ENCODE peak calls at places on chromosome 14, in ten cellular contexts. One of them, this sample, is unnamed.

GRCh38 chr14:62691613-62692489 is 353.4 kb downstream of the KCNH5 start:
- DNase-seq in sigmoid colon: no peak
- DNase-seq in prostate gland: peak
- DNase-seq in transverse colon: no peak
- DNase-seq in HL-60: no peak
- DNase-seq in suprapubic skin: no peak
- DNase-seq in vagina: no peak
- DNase-seq in GM23338: no peak
- DNase-seq in SK-N-SH: no peak
- DNase-seq in K562: no peak
- DNase-seq in this sample: peak

GRCh38 chr14:71582705-71583104 is 349.5 kb upstream of the RGS6 start:
- DNase-seq in sigmoid colon: no peak
- DNase-seq in prostate gland: no peak
- DNase-seq in transverse colon: no peak
- DNase-seq in HL-60: no peak
- DNase-seq in suprapubic skin: no peak
- DNase-seq in vagina: no peak
- DNase-seq in GM23338: no peak
- DNase-seq in SK-N-SH: no peak
- DNase-seq in K562: no peak
- DNase-seq in this sample: no peak

GRCh38 chr14:68612049-68612448 is 180.8 kb downstream of the ZFP36L1 start:
- DNase-seq in sigmoid colon: no peak
- DNase-seq in prostate gland: no peak
- DNase-seq in transverse colon: no peak
- DNase-seq in HL-60: no peak
- DNase-seq in suprapubic skin: no peak
- DNase-seq in vagina: no peak
- DNase-seq in GM23338: no peak
- DNase-seq in SK-N-SH: no peak
- DNase-seq in K562: no peak
- DNase-seq in this sample: no peak

GRCh38 chr14:45686771-45687170 is 433.8 kb upstream of the MIS18BP1 start:
- DNase-seq in sigmoid colon: no peak
- DNase-seq in prostate gland: no peak
- DNase-seq in transverse colon: no peak
- DNase-seq in HL-60: no peak
- DNase-seq in suprapubic skin: no peak
- DNase-seq in vagina: no peak
- DNase-seq in GM23338: no peak
- DNase-seq in SK-N-SH: no peak
- DNase-seq in K562: no peak
- DNase-seq in this sample: no peak

GRCh38 chr14:103384450-103385152 is 614 bp upstream of the MARK3 start:
- DNase-seq in sigmoid colon: no peak
- DNase-seq in prostate gland: no peak
- DNase-seq in transverse colon: no peak
- DNase-seq in HL-60: no peak
- DNase-seq in suprapubic skin: no peak
- DNase-seq in vagina: no peak
- DNase-seq in GM23338: no peak
- DNase-seq in SK-N-SH: no peak
- DNase-seq in K562: no peak
- DNase-seq in this sample: no peak

GRCh38 chr14:100692256-100692655 is 34.4 kb upstream of the DLK1 start:
- DNase-seq in sigmoid colon: no peak
- DNase-seq in prostate gland: no peak
- DNase-seq in transverse colon: no peak
- DNase-seq in HL-60: no peak
- DNase-seq in suprapubic skin: no peak
- DNase-seq in vagina: no peak
- DNase-seq in GM23338: no peak
- DNase-seq in SK-N-SH: no peak
- DNase-seq in K562: no peak
- DNase-seq in this sample: no peak

GRCh38 chr14:85572845-85573244 is 42.9 kb downstream of the FLRT2 start:
- DNase-seq in sigmoid colon: no peak
- DNase-seq in prostate gland: no peak
- DNase-seq in transverse colon: no peak
- DNase-seq in HL-60: no peak
- DNase-seq in suprapubic skin: no peak
- DNase-seq in vagina: no peak
- DNase-seq in GM23338: no peak
- DNase-seq in SK-N-SH: no peak
- DNase-seq in K562: no peak
- DNase-seq in this sample: no peak

GRCh38 chr14:44960646-44961045 is 1.1 kb downstream of the KLHL28 start:
- DNase-seq in sigmoid colon: no peak
- DNase-seq in prostate gland: no peak
- DNase-seq in transverse colon: no peak
- DNase-seq in HL-60: no peak
- DNase-seq in suprapubic skin: no peak
- DNase-seq in vagina: no peak
- DNase-seq in GM23338: no peak
- DNase-seq in SK-N-SH: no peak
- DNase-seq in K562: no peak
- DNase-seq in this sample: no peak

GRCh38 chr14:64536488-64537245 is 3.9 kb upstream of the HSPA2 start:
- DNase-seq in sigmoid colon: no peak
- DNase-seq in prostate gland: no peak
- DNase-seq in transverse colon: no peak
- DNase-seq in HL-60: no peak
- DNase-seq in suprapubic skin: no peak
- DNase-seq in vagina: no peak
- DNase-seq in GM23338: peak
- DNase-seq in SK-N-SH: no peak
- DNase-seq in K562: no peak
- DNase-seq in this sample: no peak

GRCh38 chr14:77682158-77682553 is 25.7 kb downstream of the ALKBH1 start:
- DNase-seq in sigmoid colon: no peak
- DNase-seq in prostate gland: no peak
- DNase-seq in transverse colon: no peak
- DNase-seq in HL-60: no peak
- DNase-seq in suprapubic skin: no peak
- DNase-seq in vagina: no peak
- DNase-seq in GM23338: no peak
- DNase-seq in SK-N-SH: no peak
- DNase-seq in K562: no peak
- DNase-seq in this sample: no peak

GRCh38 chr14:91348861-91349465 is 68.7 kb downstream of the CCDC88C start:
- DNase-seq in sigmoid colon: no peak
- DNase-seq in prostate gland: no peak
- DNase-seq in transverse colon: no peak
- DNase-seq in HL-60: no peak
- DNase-seq in suprapubic skin: no peak
- DNase-seq in vagina: no peak
- DNase-seq in GM23338: no peak
- DNase-seq in SK-N-SH: no peak
- DNase-seq in K562: no peak
- DNase-seq in this sample: no peak

GRCh38 chr14:40985584-40985983 is 621.1 kb upstream of the LRFN5 start:
- DNase-seq in sigmoid colon: no peak
- DNase-seq in prostate gland: no peak
- DNase-seq in transverse colon: no peak
- DNase-seq in HL-60: no peak
- DNase-seq in suprapubic skin: no peak
- DNase-seq in vagina: no peak
- DNase-seq in GM23338: no peak
- DNase-seq in SK-N-SH: no peak
- DNase-seq in K562: no peak
- DNase-seq in this sample: no peak

GRCh38 chr14:60734465-60735242 is at the start of gene MNAT1:
- DNase-seq in sigmoid colon: peak
- DNase-seq in prostate gland: peak
- DNase-seq in transverse colon: peak
- DNase-seq in HL-60: peak
- DNase-seq in suprapubic skin: peak
- DNase-seq in vagina: no peak
- DNase-seq in GM23338: peak
- DNase-seq in SK-N-SH: peak
- DNase-seq in K562: peak
- DNase-seq in this sample: peak

GRCh38 chr14:70814466-70814865 is 5.2 kb upstream of the MAP3K9 start:
- DNase-seq in sigmoid colon: no peak
- DNase-seq in prostate gland: no peak
- DNase-seq in transverse colon: no peak
- DNase-seq in HL-60: no peak
- DNase-seq in suprapubic skin: no peak
- DNase-seq in vagina: no peak
- DNase-seq in GM23338: no peak
- DNase-seq in SK-N-SH: no peak
- DNase-seq in K562: no peak
- DNase-seq in this sample: no peak

GRCh38 chr14:63938198-63939005 is 85.6 kb downstream of the SYNE2 start:
- DNase-seq in sigmoid colon: no peak
- DNase-seq in prostate gland: no peak
- DNase-seq in transverse colon: no peak
- DNase-seq in HL-60: no peak
- DNase-seq in suprapubic skin: no peak
- DNase-seq in vagina: no peak
- DNase-seq in GM23338: no peak
- DNase-seq in SK-N-SH: no peak
- DNase-seq in K562: no peak
- DNase-seq in this sample: no peak

GRCh38 chr14:93937519-93937918 is 10.4 kb downstream of the FAM181A start:
- DNase-seq in sigmoid colon: no peak
- DNase-seq in prostate gland: peak
- DNase-seq in transverse colon: no peak
- DNase-seq in HL-60: no peak
- DNase-seq in suprapubic skin: no peak
- DNase-seq in vagina: no peak
- DNase-seq in GM23338: no peak
- DNase-seq in SK-N-SH: no peak
- DNase-seq in K562: no peak
- DNase-seq in this sample: peak
- TF ChIP-seq POLR2AphosphoS5 in sigmoid colon: no peak
- TF ChIP-seq POLR2AphosphoS5 in prostate gland: no peak
- TF ChIP-seq POLR2AphosphoS5 in transverse colon: no peak
- TF ChIP-seq POLR2AphosphoS5 in HL-60: no peak
- TF ChIP-seq POLR2AphosphoS5 in suprapubic skin: no peak
- TF ChIP-seq POLR2AphosphoS5 in vagina: no peak
- TF ChIP-seq POLR2AphosphoS5 in GM23338: no peak
- TF ChIP-seq POLR2AphosphoS5 in SK-N-SH: no peak
- TF ChIP-seq POLR2AphosphoS5 in K562: no peak
- TF ChIP-seq POLR2AphosphoS5 in this sample: no peak

GRCh38 chr14:104715871-104716270 is 8.2 kb upstream of the ADSS1 start:
- DNase-seq in sigmoid colon: no peak
- DNase-seq in prostate gland: no peak
- DNase-seq in transverse colon: no peak
- DNase-seq in HL-60: no peak
- DNase-seq in suprapubic skin: no peak
- DNase-seq in vagina: no peak
- DNase-seq in GM23338: no peak
- DNase-seq in SK-N-SH: no peak
- DNase-seq in K562: no peak
- DNase-seq in this sample: no peak
- TF ChIP-seq POLR2AphosphoS5 in sigmoid colon: no peak
- TF ChIP-seq POLR2AphosphoS5 in prostate gland: no peak
- TF ChIP-seq POLR2AphosphoS5 in transverse colon: no peak
- TF ChIP-seq POLR2AphosphoS5 in HL-60: no peak
- TF ChIP-seq POLR2AphosphoS5 in suprapubic skin: no peak
- TF ChIP-seq POLR2AphosphoS5 in vagina: no peak
- TF ChIP-seq POLR2AphosphoS5 in GM23338: no peak
- TF ChIP-seq POLR2AphosphoS5 in SK-N-SH: no peak
- TF ChIP-seq POLR2AphosphoS5 in K562: no peak
- TF ChIP-seq POLR2AphosphoS5 in this sample: no peak

GRCh38 chr14:53148612-53149202 is 4.4 kb downstream of the DDHD1 start:
- DNase-seq in sigmoid colon: no peak
- DNase-seq in prostate gland: no peak
- DNase-seq in transverse colon: no peak
- DNase-seq in HL-60: no peak
- DNase-seq in suprapubic skin: no peak
- DNase-seq in vagina: no peak
- DNase-seq in GM23338: no peak
- DNase-seq in SK-N-SH: no peak
- DNase-seq in K562: no peak
- DNase-seq in this sample: no peak
- TF ChIP-seq POLR2AphosphoS5 in sigmoid colon: no peak
- TF ChIP-seq POLR2AphosphoS5 in prostate gland: no peak
- TF ChIP-seq POLR2AphosphoS5 in transverse colon: no peak
- TF ChIP-seq POLR2AphosphoS5 in HL-60: no peak
- TF ChIP-seq POLR2AphosphoS5 in suprapubic skin: no peak
- TF ChIP-seq POLR2AphosphoS5 in vagina: no peak
- TF ChIP-seq POLR2AphosphoS5 in GM23338: no peak
- TF ChIP-seq POLR2AphosphoS5 in SK-N-SH: no peak
- TF ChIP-seq POLR2AphosphoS5 in K562: no peak
- TF ChIP-seq POLR2AphosphoS5 in this sample: no peak

GRCh38 chr14:52061890-52062289 is 7.0 kb downstream of the NID2 start:
- DNase-seq in sigmoid colon: no peak
- DNase-seq in prostate gland: no peak
- DNase-seq in transverse colon: no peak
- DNase-seq in HL-60: no peak
- DNase-seq in suprapubic skin: no peak
- DNase-seq in vagina: no peak
- DNase-seq in GM23338: peak
- DNase-seq in SK-N-SH: no peak
- DNase-seq in K562: no peak
- DNase-seq in this sample: no peak

GRCh38 chr14:52060080-52060479 is 8.8 kb downstream of the NID2 start:
- DNase-seq in sigmoid colon: no peak
- DNase-seq in prostate gland: no peak
- DNase-seq in transverse colon: peak
- DNase-seq in HL-60: no peak
- DNase-seq in suprapubic skin: no peak
- DNase-seq in vagina: no peak
- DNase-seq in GM23338: no peak
- DNase-seq in SK-N-SH: no peak
- DNase-seq in K562: no peak
- DNase-seq in this sample: no peak

GRCh38 chr14:52063107-52063506 is 5.8 kb downstream of the NID2 start:
- DNase-seq in sigmoid colon: no peak
- DNase-seq in prostate gland: no peak
- DNase-seq in transverse colon: no peak
- DNase-seq in HL-60: no peak
- DNase-seq in suprapubic skin: no peak
- DNase-seq in vagina: no peak
- DNase-seq in GM23338: peak
- DNase-seq in SK-N-SH: peak
- DNase-seq in K562: no peak
- DNase-seq in this sample: no peak

GRCh38 chr14:52059614-52060013 is 9.2 kb downstream of the NID2 start:
- DNase-seq in sigmoid colon: no peak
- DNase-seq in prostate gland: no peak
- DNase-seq in transverse colon: no peak
- DNase-seq in HL-60: no peak
- DNase-seq in suprapubic skin: no peak
- DNase-seq in vagina: no peak
- DNase-seq in GM23338: no peak
- DNase-seq in SK-N-SH: no peak
- DNase-seq in K562: no peak
- DNase-seq in this sample: no peak

DNA sequence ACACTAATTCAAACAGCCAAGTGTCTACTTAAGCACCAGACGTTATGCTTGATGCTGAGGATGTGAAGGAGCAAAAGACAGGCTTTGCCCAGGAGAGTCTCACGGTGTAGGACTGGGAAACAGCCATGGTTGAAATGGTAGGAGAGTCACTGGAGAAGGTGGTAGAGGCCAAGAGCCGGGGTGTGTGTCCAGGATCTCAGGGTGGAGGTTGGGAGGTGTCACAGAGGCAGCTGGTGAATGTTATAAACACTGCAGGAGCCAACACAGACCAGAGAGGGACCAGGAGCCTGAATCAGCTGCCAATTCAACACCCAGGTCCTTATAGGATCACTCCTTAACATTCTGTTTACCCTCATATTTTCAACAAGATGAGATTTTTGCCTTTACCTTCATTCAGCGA is 7.5 kb downstream of the NID2 start:
- DNase-seq in sigmoid colon: peak
- DNase-seq in prostate gland: no peak
- DNase-seq in transverse colon: no peak
- DNase-seq in HL-60: no peak
- DNase-seq in suprapubic skin: no peak
- DNase-seq in vagina: no peak
- DNase-seq in GM23338: no peak
- DNase-seq in SK-N-SH: no peak
- DNase-seq in K562: no peak
- DNase-seq in this sample: no peak
- TF ChIP-seq POLR2AphosphoS5 in sigmoid colon: peak
- TF ChIP-seq POLR2AphosphoS5 in prostate gland: no peak
- TF ChIP-seq POLR2AphosphoS5 in transverse colon: no peak
- TF ChIP-seq POLR2AphosphoS5 in HL-60: no peak
- TF ChIP-seq POLR2AphosphoS5 in suprapubic skin: no peak
- TF ChIP-seq POLR2AphosphoS5 in vagina: no peak
- TF ChIP-seq POLR2AphosphoS5 in GM23338: no peak
- TF ChIP-seq POLR2AphosphoS5 in SK-N-SH: no peak
- TF ChIP-seq POLR2AphosphoS5 in K562: no peak
- TF ChIP-seq POLR2AphosphoS5 in this sample: no peak